ENCODE peak calls at places on chromosome 10, in five cellular contexts. Z, G, D, H and Y are unnamed samples.

GRCh38 chr10:101897633-101898032 is 54.0 kb upstream of the KCNIP2 start:
- DNase-seq in Z (peak), G (peak), D (no peak), H (no peak), Y (peak)

GRCh38 chr10:47409171-47409865 is 25.2 kb upstream of the ZNF488 start:
- DNase-seq in Z (no peak), G (no peak), D (no peak), H (no peak), Y (no peak)

GRCh38 chr10:92747600-92747999 is 57.8 kb downstream of the HHEX start:
- DNase-seq in Z (no peak), G (no peak), D (no peak), H (no peak), Y (no peak)

GRCh38 chr10:42936580-42936979 is 140.3 kb upstream of the RET start:
- DNase-seq in Z (no peak), G (no peak), D (no peak), H (no peak), Y (no peak)

GRCh38 chr10:43202224-43202656 is 64.0 kb downstream of the CSGALNACT2 start:
- DNase-seq in Z (peak), G (peak), D (peak), H (peak), Y (no peak)

GRCh38 chr10:11429439-11430052 is 181.9 kb downstream of the USP6NL start:
- DNase-seq in Z (no peak), G (no peak), D (no peak), H (no peak), Y (no peak)

GRCh38 chr10:97087296-97087695 is 98.5 kb downstream of the SLIT1 start:
- DNase-seq in Z (no peak), G (no peak), D (no peak), H (no peak), Y (no peak)

GRCh38 chr10:59079386-59080226 is 96.8 kb upstream of the PHYHIPL start:
- DNase-seq in Z (no peak), G (no peak), D (peak), H (no peak), Y (peak)

GRCh38 chr10:109866995-109867635 is 56.2 kb downstream of the XPNPEP1 start:
- DNase-seq in Z (no peak), G (no peak), D (no peak), H (no peak), Y (no peak)

GRCh38 chr10:126598009-126598408 is 72.5 kb downstream of the C10orf90 start:
- DNase-seq in Z (peak), G (peak), D (peak), H (no peak), Y (peak)

GRCh38 chr10:116721991-116722392 is 20.4 kb downstream of the HSPA12A start:
- DNase-seq in Z (no peak), G (peak), D (no peak), H (no peak), Y (no peak)

GRCh38 chr10:113788604-113789083 is 37.2 kb downstream of the PLEKHS1 start:
- DNase-seq in Z (peak), G (no peak), D (peak), H (no peak), Y (peak)

GRCh38 chr10:105538933-105539332 is 897.8 kb downstream of the SORCS3 start:
- DNase-seq in Z (no peak), G (no peak), D (no peak), H (no peak), Y (no peak)

GRCh38 chr10:54010337-54010736 is 790.7 kb downstream of the PCDH15 start:
- DNase-seq in Z (no peak), G (no peak), D (no peak), H (no peak), Y (no peak)

GRCh38 chr10:62386401-62387320 is 12.5 kb downstream of the ZNF365 start:
- DNase-seq in Z (no peak), G (no peak), D (no peak), H (no peak), Y (peak)

GRCh38 chr10:89853796-89854195 is 152.4 kb downstream of the KIF20B start:
- DNase-seq in Z (no peak), G (peak), D (no peak), H (no peak), Y (no peak)

GRCh38 chr10:103691723-103692380 is 163.5 kb downstream of the SH3PXD2A start:
- DNase-seq in Z (no peak), G (no peak), D (no peak), H (peak), Y (no peak)

GRCh38 chr10:103692421-103693069 is 162.8 kb downstream of the SH3PXD2A start:
- DNase-seq in Z (no peak), G (no peak), D (no peak), H (no peak), Y (no peak)

GRCh38 chr10:103693070-103693811 is 162.1 kb downstream of the SH3PXD2A start:
- DNase-seq in Z (peak), G (no peak), D (no peak), H (peak), Y (no peak)

GRCh38 chr10:103695584-103696005 is 159.8 kb downstream of the SH3PXD2A start:
- DNase-seq in Z (no peak), G (no peak), D (no peak), H (no peak), Y (peak)

GRCh38 chr10:103693812-103694205 is 161.6 kb downstream of the SH3PXD2A start:
- DNase-seq in Z (no peak), G (no peak), D (no peak), H (no peak), Y (no peak)
- H3K4me3 ChIP-seq in Z (no peak), G (no peak), D (peak), H (peak), Y (no peak)

GRCh38 chr10:29026802-29027201 is 262.1 kb upstream of the LYZL1 start:
- DNase-seq in Z (no peak), G (no peak), D (no peak), H (no peak), Y (no peak)

GRCh38 chr10:29023678-29024077 is 265.2 kb upstream of the LYZL1 start:
- DNase-seq in Z (no peak), G (no peak), D (no peak), H (no peak), Y (no peak)

GRCh38 chr10:29028486-29028885 is 260.4 kb upstream of the LYZL1 start:
- DNase-seq in Z (no peak), G (no peak), D (no peak), H (no peak), Y (no peak)

GRCh38 chr10:29022513-29022912 is 266.4 kb upstream of the LYZL1 start:
- DNase-seq in Z (peak), G (peak), D (no peak), H (no peak), Y (no peak)

GRCh38 chr10:29026065-29026797 is 262.6 kb upstream of the LYZL1 start:
- DNase-seq in Z (no peak), G (no peak), D (no peak), H (no peak), Y (no peak)
- TF ChIP-seq CTCF in Z (no peak), G (no peak), D (no peak), H (no peak), Y (no peak)

DNA sequence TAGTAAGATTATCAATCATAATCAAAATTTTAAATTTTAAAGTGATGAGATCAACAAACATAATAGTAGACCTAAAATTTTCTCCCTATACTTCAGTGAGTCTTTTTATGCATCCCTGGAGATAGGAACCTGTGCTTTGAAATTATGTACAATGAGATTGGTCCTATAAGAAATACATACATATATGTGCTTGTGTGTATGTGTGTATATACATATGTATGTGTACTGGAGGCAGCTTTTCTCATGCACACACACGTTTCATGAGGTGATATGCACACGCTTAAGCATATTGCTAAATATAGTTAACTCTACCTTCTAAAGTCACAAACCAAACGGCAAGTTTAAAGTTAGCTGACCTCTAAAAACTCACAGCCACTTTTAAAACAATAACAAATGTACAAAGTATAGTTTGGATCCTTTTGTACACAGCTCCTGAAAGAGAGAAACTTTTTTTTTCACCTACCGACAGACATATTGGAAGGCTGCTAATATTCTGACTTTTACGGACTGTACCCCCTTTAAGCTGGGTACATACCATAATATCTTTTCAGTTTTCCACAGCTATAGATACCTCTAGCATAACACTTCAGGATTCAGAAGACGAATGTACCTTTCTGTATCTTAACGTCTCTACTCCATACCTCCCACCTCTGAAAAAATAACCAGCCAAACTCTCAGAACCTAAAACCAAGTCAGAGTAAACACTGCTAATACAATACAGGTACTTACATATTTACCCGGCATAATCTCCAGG is 3.3 kb downstream of the ITGB1 start:
- DNase-seq in Z (no peak), G (no peak), D (no peak), H (no peak), Y (no peak)
- H3K4me3 ChIP-seq in Z (no peak), G (peak), D (peak), H (peak), Y (peak)

DNA sequence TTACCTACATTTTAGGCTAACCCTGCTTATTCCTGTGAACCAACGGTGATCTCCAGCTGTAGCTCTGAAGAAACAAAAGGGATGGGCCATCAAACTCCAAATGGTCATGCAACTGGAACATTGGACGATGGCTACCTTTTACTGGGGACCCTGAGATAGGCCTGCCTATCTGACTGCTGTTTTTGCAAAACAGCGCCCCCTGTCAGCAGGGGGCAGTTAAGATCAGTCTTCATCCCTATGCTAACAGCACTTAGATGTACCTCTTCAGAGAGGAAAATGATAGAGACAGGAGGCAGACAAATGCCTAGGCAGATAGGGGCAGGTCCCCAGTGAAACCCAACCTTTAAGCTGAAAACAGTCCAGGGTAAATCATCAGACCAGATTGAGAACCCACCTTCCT is 1085.4 kb upstream of the SORCS1 start:
- DNase-seq in Z (no peak), G (no peak), D (peak), H (no peak), Y (no peak)
- TF ChIP-seq CTCF in Z (no peak), G (peak), D (no peak), H (no peak), Y (no peak)

DNA sequence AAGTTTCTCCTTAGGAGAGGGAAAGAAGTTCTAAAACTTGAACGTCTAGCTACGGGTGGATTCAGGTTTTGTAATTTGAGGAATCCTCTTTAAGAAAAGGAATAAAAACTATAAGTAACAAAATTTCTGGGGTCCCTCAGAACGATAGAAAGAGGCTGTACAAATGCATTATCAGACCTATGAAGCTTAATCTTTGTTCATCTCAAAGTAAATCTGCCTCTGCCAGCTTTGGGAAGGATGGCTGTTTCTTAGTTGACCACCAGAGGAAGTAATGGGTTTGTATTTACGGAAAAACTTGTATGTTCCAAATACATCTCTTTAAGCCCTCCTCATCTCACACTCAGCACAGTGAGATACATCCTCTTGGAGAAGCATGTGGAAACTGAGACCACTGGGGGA is 864 bp downstream of the PSTK start:
- DNase-seq in Z (peak), G (peak), D (peak), H (no peak), Y (peak)
- H3K4me3 ChIP-seq in Z (peak), G (peak), D (peak), H (peak), Y (peak)

DNA sequence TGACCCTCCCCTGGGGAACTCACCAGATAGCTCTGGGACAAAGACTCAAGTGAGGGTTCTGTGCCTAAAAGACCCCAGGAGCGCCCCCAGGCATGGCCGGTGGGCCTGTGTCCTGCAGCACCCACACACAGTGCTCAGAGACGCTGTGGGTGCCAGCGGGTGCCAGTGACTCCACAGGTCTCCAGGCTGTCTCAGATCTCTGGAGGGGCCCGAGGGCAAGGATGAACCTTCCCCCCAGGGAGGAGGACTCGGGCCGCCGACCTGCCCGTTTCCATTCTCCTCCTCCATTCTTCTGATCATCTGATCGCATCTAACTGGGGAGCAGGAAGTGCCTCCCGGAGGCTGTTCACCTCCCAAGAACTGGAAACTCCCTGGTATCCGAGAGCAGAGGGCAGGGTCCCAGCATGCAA is 980 bp downstream of the ADAM8 start:
- DNase-seq in Z (no peak), G (no peak), D (no peak), H (no peak), Y (no peak)
- TF ChIP-seq CTCF in Z (no peak), G (no peak), D (no peak), H (no peak), Y (no peak)

GRCh38 chr10:86506499-86506898 is 15.1 kb downstream of the WAPL start:
- DNase-seq in Z (no peak), G (no peak), D (no peak), H (no peak), Y (no peak)

GRCh38 chr10:86511027-86511865 is 10.3 kb downstream of the WAPL start:
- DNase-seq in Z (no peak), G (no peak), D (no peak), H (no peak), Y (no peak)

GRCh38 chr10:86509145-86509544 is 12.4 kb downstream of the WAPL start:
- DNase-seq in Z (no peak), G (no peak), D (no peak), H (no peak), Y (no peak)

GRCh38 chr10:86508217-86508616 is 13.4 kb downstream of the WAPL start:
- DNase-seq in Z (no peak), G (no peak), D (no peak), H (no peak), Y (no peak)

GRCh38 chr10:86512137-86512536 is 9.5 kb downstream of the WAPL start:
- DNase-seq in Z (no peak), G (no peak), D (no peak), H (no peak), Y (no peak)
- H3K4me3 ChIP-seq in Z (no peak), G (no peak), D (no peak), H (no peak), Y (no peak)

DNA sequence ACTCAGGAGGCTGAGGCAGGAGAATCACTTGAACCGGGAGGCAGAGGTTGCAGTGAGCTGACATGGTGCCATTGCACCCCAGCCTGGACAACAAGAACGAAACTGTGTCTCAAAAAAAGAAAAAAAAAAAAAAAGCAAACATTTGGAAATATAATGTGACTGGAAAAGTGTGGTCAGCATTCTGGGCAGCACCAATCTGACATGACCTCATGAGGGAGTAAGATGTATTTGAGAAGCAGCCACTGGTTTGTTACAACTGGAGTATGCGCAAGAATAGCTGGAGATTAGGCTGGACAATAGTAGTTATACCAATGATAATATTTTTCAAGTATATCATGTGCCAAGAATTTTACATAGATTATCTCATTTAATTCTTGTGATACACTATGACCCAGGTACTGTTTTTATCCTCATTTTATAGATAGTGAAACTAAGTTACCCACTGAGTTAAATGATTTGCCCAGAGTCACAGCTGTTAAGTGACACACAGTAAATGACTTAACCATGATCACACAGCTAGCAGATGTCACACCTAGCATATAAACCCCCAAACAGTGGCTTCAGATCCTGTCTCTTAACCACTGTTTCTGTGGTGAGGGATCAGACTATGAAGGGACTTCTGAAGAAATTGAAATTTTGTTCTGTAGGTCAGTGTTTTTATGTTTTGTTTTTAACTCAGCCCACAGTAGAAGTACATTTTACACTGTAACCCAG is 11.1 kb downstream of the MCU start:
- DNase-seq in Z (no peak), G (no peak), D (peak), H (no peak), Y (peak)
- TF ChIP-seq CTCF in Z (no peak), G (no peak), D (no peak), H (no peak), Y (peak)